ENCODE peak calls at places on chromosome 15, in four cellular contexts. O is stimulated activated CD8-positive, alpha-beta memory T cell treated with anti-CD3 and anti-CD28 coated beads, Interleukin-4, amount 100 ng/mL, for 4 hours; Z is dorsolateral prefrontal cortex; K is cardiac septum. D is an unnamed sample.

GRCh38 chr15:40440300-40441011 is at the start of gene BAHD1:
- DNase-seq in K (peak), O (peak), Z (peak), D (peak)

GRCh38 chr15:74228723-74229081 is 7.4 kb upstream of the CCDC33 start:
- DNase-seq in O (no peak), Z (no peak), K (no peak), D (no peak)

GRCh38 chr15:28994142-28994829 is 108.5 kb downstream of the APBA2 start:
- DNase-seq in K (no peak), O (peak), Z (no peak), D (no peak)

GRCh38 chr15:74752486-74753395 is 4.1 kb downstream of the CYP1A2 start:
- DNase-seq in Z (no peak), K (no peak), O (no peak), D (no peak)

GRCh38 chr15:61011576-61012336 is 217.3 kb downstream of the RORA start:
- DNase-seq in O (no peak), K (no peak), Z (no peak), D (no peak)

GRCh38 chr15:89401636-89402252 is 67.1 kb upstream of the POLG start:
- DNase-seq in Z (no peak), O (no peak), K (no peak), D (no peak)

GRCh38 chr15:74815121-74815933 is 2.7 kb downstream of the LMAN1L start:
- DNase-seq in K (no peak), Z (no peak), O (no peak), D (no peak)

GRCh38 chr15:90523373-90523772 is 6.3 kb upstream of the CRTC3 start:
- DNase-seq in K (no peak), O (no peak), Z (no peak), D (no peak)

GRCh38 chr15:25810631-25811077 is 52.5 kb downstream of the ATP10A start:
- DNase-seq in Z (no peak), O (no peak), K (no peak), D (no peak)

GRCh38 chr15:101505610-101506337 is 16.3 kb upstream of the PCSK6 start:
- DNase-seq in Z (no peak), O (no peak), K (no peak), D (no peak)

GRCh38 chr15:47196057-47196456 is 521.2 kb upstream of the SEMA6D start:
- DNase-seq in Z (peak), O (no peak), K (peak), D (no peak)

GRCh38 chr15:26439681-26440080 is 333.2 kb downstream of the GABRB3 start:
- DNase-seq in Z (no peak), O (no peak), K (no peak), D (no peak)

GRCh38 chr15:79017953-79018352 is 72.6 kb downstream of the RASGRF1 start:
- DNase-seq in K (no peak), O (no peak), Z (no peak), D (no peak)

GRCh38 chr15:64369078-64369607 is 12.1 kb downstream of the PCLAF start:
- DNase-seq in K (no peak), Z (no peak), O (no peak), D (no peak)

GRCh38 chr15:53746101-53746500 is 13.4 kb downstream of the WDR72 start:
- DNase-seq in Z (no peak), O (no peak), K (no peak), D (no peak)

GRCh38 chr15:33179874-33180273 is 14.6 kb downstream of the FMN1 start:
- DNase-seq in K (no peak), O (no peak), Z (no peak), D (no peak)

GRCh38 chr15:96146711-96147110 is 183.8 kb upstream of the NR2F2 start:
- DNase-seq in K (no peak), Z (no peak), O (no peak), D (no peak)

GRCh38 chr15:61195116-61196002 is 33.7 kb downstream of the RORA start:
- DNase-seq in O (no peak), Z (no peak), K (no peak), D (no peak)

GRCh38 chr15:60582370-60583036 is 103.6 kb upstream of the ICE2 start:
- DNase-seq in Z (no peak), K (no peak), O (no peak), D (no peak)

GRCh38 chr15:101439920-101440319 is 49.6 kb downstream of the PCSK6 start:
- DNase-seq in O (no peak), Z (no peak), K (no peak), D (no peak)

GRCh38 chr15:36403351-36403750 is 176.1 kb upstream of the CDIN1 start:
- DNase-seq in O (no peak), Z (no peak), K (no peak), D (no peak)

GRCh38 chr15:90873998-90874605 is 5.7 kb downstream of the FURIN start:
- DNase-seq in K (no peak), Z (no peak), O (no peak), D (no peak)

GRCh38 chr15:69009353-69009752 is 5.1 kb upstream of the NOX5 start:
- DNase-seq in Z (no peak), K (no peak), O (no peak), D (no peak)

GRCh38 chr15:57541805-57542504 is 49.7 kb upstream of the MYZAP start:
- DNase-seq in K (no peak), O (no peak), Z (peak), D (no peak)

GRCh38 chr15:101121511-101122090 is 130.2 kb downstream of the CHSY1 start:
- DNase-seq in O (no peak), K (peak), Z (peak), D (no peak)

GRCh38 chr15:84898761-84899160 is 14.3 kb downstream of the SLC28A1 start:
- DNase-seq in K (no peak), Z (no peak), O (no peak), D (no peak)

GRCh38 chr15:27176785-27177406 is 205.9 kb downstream of the GABRG3 start:
- DNase-seq in K (no peak), Z (no peak), O (no peak), D (no peak)

GRCh38 chr15:38458646-38459045 is 4.7 kb downstream of the FAM98B start:
- DNase-seq in Z (no peak), O (no peak), K (no peak), D (no peak)

GRCh38 chr15:68572921-68573320 is 5.9 kb upstream of the CORO2B start:
- DNase-seq in Z (no peak), K (no peak), O (no peak), D (no peak)

GRCh38 chr15:65655026-65655425 is 33.3 kb downstream of the SLC24A1 start:
- DNase-seq in K (no peak), Z (no peak), O (no peak), D (no peak)

D was measured in cortex of kidney.